ENCODE peak calls at places on chromosomes 2 and 18, in seven cellular contexts. One of them, this sample, is unnamed.

GRCh38 chr2:58448065-58448507 is 207.0 kb upstream of the FANCL start:
- DNase-seq in mesenchymal stem cell: peak; percentile 84
- DNase-seq in H9: peak; percentile 92
- DNase-seq in H1: peak; percentile 72
- DNase-seq in IMR-90: peak; percentile 62
- DNase-seq in mesendoderm: peak; percentile 98
- DNase-seq in neuronal stem cell: peak; percentile 75
- DNase-seq in this sample: peak; percentile 72

GRCh38 chr2:239940861-239941570 is 84.1 kb downstream of the NDUFA10 start:
- DNase-seq in H9: no peak
- DNase-seq in IMR-90: no peak
- DNase-seq in H1: no peak
- DNase-seq in mesendoderm: no peak
- DNase-seq in mesenchymal stem cell: no peak
- DNase-seq in neuronal stem cell: no peak
- DNase-seq in this sample: no peak

GRCh38 chr18:13218376-13219011 is at the start of gene LDLRAD4:
- DNase-seq in mesenchymal stem cell: no peak
- DNase-seq in H1: no peak
- DNase-seq in IMR-90: no peak
- DNase-seq in H9: peak; percentile 53
- DNase-seq in neuronal stem cell: peak; percentile 26
- DNase-seq in mesendoderm: peak; percentile 60
- DNase-seq in this sample: no peak

GRCh38 chr18:55243852-55244251 is 284.6 kb upstream of the CCDC68 start:
- DNase-seq in neuronal stem cell: no peak
- DNase-seq in mesenchymal stem cell: no peak
- DNase-seq in mesendoderm: no peak
- DNase-seq in H1: no peak
- DNase-seq in H9: no peak
- DNase-seq in IMR-90: peak; percentile 76
- DNase-seq in this sample: no peak

GRCh38 chr18:4333043-4333442 is 122.1 kb downstream of the DLGAP1 start:
- DNase-seq in neuronal stem cell: no peak
- DNase-seq in IMR-90: no peak
- DNase-seq in mesenchymal stem cell: no peak
- DNase-seq in H1: no peak
- DNase-seq in mesendoderm: no peak
- DNase-seq in H9: no peak
- DNase-seq in this sample: no peak

GRCh38 chr2:147756103-147756502 is 88.7 kb upstream of the ACVR2A start:
- DNase-seq in IMR-90: no peak
- DNase-seq in mesendoderm: no peak
- DNase-seq in neuronal stem cell: no peak
- DNase-seq in H9: peak; percentile 33
- DNase-seq in H1: peak; percentile 15
- DNase-seq in mesenchymal stem cell: no peak
- DNase-seq in this sample: no peak

GRCh38 chr2:218853766-218854165 is 5.8 kb upstream of the WNT6 start:
- DNase-seq in neuronal stem cell: no peak
- DNase-seq in H9: no peak
- DNase-seq in mesendoderm: no peak
- DNase-seq in IMR-90: peak; percentile 13
- DNase-seq in mesenchymal stem cell: no peak
- DNase-seq in H1: no peak
- DNase-seq in this sample: no peak

GRCh38 chr2:54422072-54422581 is 34.0 kb upstream of the SPTBN1 start:
- DNase-seq in H9: no peak
- DNase-seq in H1: no peak
- DNase-seq in mesendoderm: no peak
- DNase-seq in mesenchymal stem cell: no peak
- DNase-seq in neuronal stem cell: no peak
- DNase-seq in IMR-90: no peak
- DNase-seq in this sample: no peak

GRCh38 chr18:76006151-76006550 is 488.9 kb downstream of the ZNF516 start:
- DNase-seq in H1: no peak
- DNase-seq in H9: no peak
- DNase-seq in mesenchymal stem cell: no peak
- DNase-seq in IMR-90: no peak
- DNase-seq in neuronal stem cell: no peak
- DNase-seq in mesendoderm: no peak
- DNase-seq in this sample: no peak

GRCh38 chr2:220279372-220279771 is 651.9 kb downstream of the SLC4A3 start:
- DNase-seq in neuronal stem cell: no peak
- DNase-seq in H9: no peak
- DNase-seq in H1: no peak
- DNase-seq in mesenchymal stem cell: no peak
- DNase-seq in mesendoderm: no peak
- DNase-seq in IMR-90: peak; percentile 94
- DNase-seq in this sample: peak; percentile 77

GRCh38 chr18:77127769-77128671 is 4.6 kb downstream of the MBP start:
- DNase-seq in H9: no peak
- DNase-seq in mesenchymal stem cell: peak; percentile 56
- DNase-seq in IMR-90: peak; percentile 89
- DNase-seq in mesendoderm: no peak
- DNase-seq in H1: no peak
- DNase-seq in neuronal stem cell: no peak
- DNase-seq in this sample: peak; percentile 73

GRCh38 chr2:200086911-200087310 is 131.5 kb downstream of the MAIP1 start:
- DNase-seq in mesendoderm: no peak
- DNase-seq in IMR-90: no peak
- DNase-seq in H9: no peak
- DNase-seq in neuronal stem cell: no peak
- DNase-seq in mesenchymal stem cell: no peak
- DNase-seq in H1: no peak
- DNase-seq in this sample: no peak

GRCh38 chr2:64442801-64443429 is 11.0 kb upstream of the LGALSL start:
- DNase-seq in neuronal stem cell: no peak
- DNase-seq in mesenchymal stem cell: no peak
- DNase-seq in H9: peak; percentile 66
- DNase-seq in H1: no peak
- DNase-seq in IMR-90: no peak
- DNase-seq in mesendoderm: peak; percentile 95
- DNase-seq in this sample: no peak

GRCh38 chr2:233841183-233841582 is 13.2 kb downstream of the HJURP start:
- DNase-seq in H1: no peak
- DNase-seq in H9: no peak
- DNase-seq in IMR-90: no peak
- DNase-seq in neuronal stem cell: no peak
- DNase-seq in mesendoderm: no peak
- DNase-seq in mesenchymal stem cell: no peak
- DNase-seq in this sample: no peak

GRCh38 chr2:74391209-74391579 is 11.1 kb upstream of the DCTN1 start:
- DNase-seq in IMR-90: peak; percentile 22
- DNase-seq in H1: no peak
- DNase-seq in H9: no peak
- DNase-seq in mesendoderm: peak; percentile 64
- DNase-seq in mesenchymal stem cell: peak; percentile 53
- DNase-seq in neuronal stem cell: no peak
- DNase-seq in this sample: no peak

GRCh38 chr18:49170925-49171509 is 220.3 kb upstream of the SMAD7 start:
- DNase-seq in H1: no peak
- DNase-seq in mesendoderm: no peak
- DNase-seq in neuronal stem cell: no peak
- DNase-seq in mesenchymal stem cell: no peak
- DNase-seq in IMR-90: no peak
- DNase-seq in H9: no peak
- DNase-seq in this sample: no peak

GRCh38 chr18:70387018-70387417 is 98.2 kb downstream of the SOCS6 start:
- DNase-seq in IMR-90: no peak
- DNase-seq in mesendoderm: no peak
- DNase-seq in neuronal stem cell: no peak
- DNase-seq in H1: no peak
- DNase-seq in mesenchymal stem cell: no peak
- DNase-seq in H9: no peak
- DNase-seq in this sample: no peak

DNA sequence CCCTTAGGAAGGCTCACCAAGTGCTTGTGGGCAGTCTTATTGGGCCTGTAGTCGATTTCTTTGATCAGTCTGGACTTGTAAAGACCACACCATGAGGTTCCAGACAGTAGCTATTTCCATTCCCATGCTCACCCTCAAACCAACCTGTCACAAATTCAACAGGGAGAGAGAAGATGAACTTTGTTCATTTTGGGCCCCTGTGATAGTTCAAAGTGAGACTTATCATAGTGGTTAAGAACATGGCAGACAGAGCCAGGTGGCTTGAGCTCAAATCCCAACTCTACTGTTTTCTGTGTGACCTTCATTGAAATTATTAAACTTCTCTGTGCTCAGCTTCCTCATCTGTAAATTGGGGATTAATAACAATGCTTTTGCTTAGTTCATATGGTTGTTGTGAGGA is 53.9 kb upstream of the CTLA4 start:
- DNase-seq in IMR-90: no peak
- DNase-seq in neuronal stem cell: no peak
- DNase-seq in H9: no peak
- DNase-seq in mesenchymal stem cell: no peak
- DNase-seq in mesendoderm: no peak
- DNase-seq in H1: no peak
- DNase-seq in this sample: no peak
- H2BK5ac ChIP-seq in IMR-90: no peak overlapping the region
- H2BK5ac ChIP-seq in neuronal stem cell: no peak overlapping the region
- H2BK5ac ChIP-seq in H9: no peak overlapping the region
- H2BK5ac ChIP-seq in mesenchymal stem cell: no peak overlapping the region
- H2BK5ac ChIP-seq in mesendoderm: no peak overlapping the region
- H2BK5ac ChIP-seq in H1: no peak overlapping the region
- H2BK5ac ChIP-seq in this sample: no peak overlapping the region

DNA sequence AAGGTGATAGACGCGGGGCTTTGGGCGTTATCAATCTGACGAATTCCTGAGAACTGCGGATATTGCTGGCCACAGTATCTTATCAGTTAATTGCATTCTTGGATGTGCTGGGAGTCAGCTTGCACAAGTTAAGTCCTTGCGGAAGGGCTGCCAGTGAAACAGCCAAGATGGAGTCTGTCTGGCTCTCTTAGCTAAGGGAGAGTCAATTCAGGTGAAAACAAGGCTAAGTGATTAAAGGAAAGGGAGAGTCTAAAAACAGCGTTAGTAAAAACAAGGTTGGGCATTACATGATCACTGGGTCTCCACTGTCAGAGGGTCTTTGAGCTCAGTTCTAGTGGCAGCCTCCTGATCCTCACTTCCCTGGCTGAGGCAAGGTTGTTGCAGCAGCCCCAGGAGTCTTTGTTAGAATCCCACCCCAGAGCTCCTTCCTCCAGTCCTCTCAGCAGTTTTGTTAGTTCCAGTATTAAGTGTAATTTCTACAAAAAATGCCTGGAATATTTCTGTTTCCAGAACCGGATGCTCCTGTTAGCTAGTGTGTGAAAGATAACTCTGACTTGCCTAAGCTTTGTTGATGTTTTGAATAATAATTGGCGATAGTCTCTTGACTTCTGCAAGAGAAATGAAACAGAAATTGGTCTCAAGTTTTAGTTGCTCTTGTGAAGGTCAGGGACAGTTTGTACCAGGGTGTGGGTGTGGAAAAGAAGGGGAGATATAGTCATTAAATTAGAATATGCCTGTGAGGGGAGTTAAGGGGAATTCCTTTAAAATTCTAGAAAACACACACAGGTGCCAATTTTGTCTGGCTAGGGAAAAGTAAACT is 10.6 kb downstream of the CFLAR start:
- DNase-seq in neuronal stem cell: no peak
- DNase-seq in H1: no peak
- DNase-seq in IMR-90: peak; percentile 49
- DNase-seq in mesendoderm: peak; percentile 95
- DNase-seq in mesenchymal stem cell: peak; percentile 58
- DNase-seq in H9: no peak
- DNase-seq in this sample: peak; percentile 57
- H3K4me1 ChIP-seq in neuronal stem cell: peaks cover 4% of the 10 kb centered on the region
- H3K4me1 ChIP-seq in H1: peaks cover 7% of the 10 kb centered on the region
- H3K4me1 ChIP-seq in IMR-90: peaks cover 33% of the 10 kb centered on the region
- H3K4me1 ChIP-seq in mesendoderm: peaks cover 37% of the 10 kb centered on the region
- H3K4me1 ChIP-seq in mesenchymal stem cell: peaks cover 33% of the 10 kb centered on the region
- H3K4me1 ChIP-seq in H9: peaks cover 10% of the 10 kb centered on the region
- H3K4me1 ChIP-seq in this sample: peaks cover 26% of the 10 kb centered on the region

GRCh38 chr2:195304310-195304709 is 352.7 kb upstream of the SLC39A10 start:
- DNase-seq in mesendoderm: peak; percentile 88
- DNase-seq in H1: peak; percentile 13
- DNase-seq in H9: peak; percentile 74
- DNase-seq in IMR-90: peak; percentile 2
- DNase-seq in mesenchymal stem cell: peak; percentile 34
- DNase-seq in neuronal stem cell: no peak
- DNase-seq in this sample: no peak
- H2BK5ac ChIP-seq in mesendoderm: no peak overlapping the region
- H2BK5ac ChIP-seq in H1: no peak overlapping the region
- H2BK5ac ChIP-seq in H9: no peak overlapping the region
- H2BK5ac ChIP-seq in IMR-90: no peak overlapping the region
- H2BK5ac ChIP-seq in mesenchymal stem cell: no peak overlapping the region
- H2BK5ac ChIP-seq in neuronal stem cell: no peak overlapping the region
- H2BK5ac ChIP-seq in this sample: no peak overlapping the region

DNA sequence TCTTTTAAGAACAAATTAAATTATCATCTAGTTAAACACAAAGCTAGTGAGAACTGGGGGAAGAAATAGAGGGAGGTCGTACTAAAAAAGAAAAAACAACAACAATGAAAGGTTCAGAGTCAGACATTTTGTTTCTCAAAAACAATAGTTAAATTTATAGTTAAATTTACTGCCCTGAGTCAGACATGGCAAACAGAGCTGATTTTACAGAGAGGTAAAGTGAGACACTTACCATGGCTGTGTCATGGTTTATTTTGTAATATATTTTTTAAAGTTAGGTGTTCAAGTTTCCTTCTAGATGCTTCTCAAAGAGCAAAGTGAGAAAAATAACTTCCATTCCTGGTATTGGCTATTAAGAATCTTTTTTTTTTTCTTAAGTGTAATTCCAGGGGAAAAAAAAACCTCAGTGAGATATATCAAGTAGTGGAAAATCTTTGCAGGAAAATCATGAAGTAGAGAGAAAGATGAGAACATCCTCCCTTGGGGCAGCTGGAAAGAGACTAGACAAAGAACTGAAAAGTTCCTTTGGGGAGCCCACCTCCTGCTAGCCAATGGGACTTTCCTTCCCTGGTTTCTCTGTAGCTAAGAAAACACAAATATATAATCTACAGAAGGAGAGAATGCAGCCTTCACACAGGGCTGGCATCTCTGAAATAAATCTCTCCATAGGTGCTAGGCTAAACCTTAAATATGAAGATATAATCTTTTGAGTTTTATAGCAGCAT is 12.3 kb downstream of the KLF7 start:
- DNase-seq in mesendoderm: no peak
- DNase-seq in neuronal stem cell: no peak
- DNase-seq in IMR-90: no peak
- DNase-seq in H1: no peak
- DNase-seq in H9: no peak
- DNase-seq in mesenchymal stem cell: no peak
- DNase-seq in this sample: no peak
- H3K4me1 ChIP-seq in mesendoderm: peaks cover 33% of the 10 kb centered on the region
- H3K4me1 ChIP-seq in neuronal stem cell: peaks cover 51% of the 10 kb centered on the region
- H3K4me1 ChIP-seq in IMR-90: peaks cover 34% of the 10 kb centered on the region
- H3K4me1 ChIP-seq in H1: peaks cover 44% of the 10 kb centered on the region
- H3K4me1 ChIP-seq in H9: peaks cover 29% of the 10 kb centered on the region
- H3K4me1 ChIP-seq in mesenchymal stem cell: peaks cover 19% of the 10 kb centered on the region
- H3K4me1 ChIP-seq in this sample: peaks cover 2% of the 10 kb centered on the region